ENCODE peak calls at places on chromosome 22, in seven cellular contexts. One of them, this sample, is unnamed.

GRCh38 chr22:39960791-39961746 is 872 bp downstream of the TMA7B start:
- DNase-seq in CD8-positive, alpha-beta memory T cell: peak
- DNase-seq in substantia nigra: no peak
- DNase-seq in GM12864: peak
- DNase-seq in DMS153: no peak
- DNase-seq in NCI-H510A: no peak
- DNase-seq in HCT116: no peak
- DNase-seq in this sample: peak

GRCh38 chr22:32080904-32081303 is 37.8 kb downstream of the SLC5A1 start:
- DNase-seq in CD8-positive, alpha-beta memory T cell: peak
- DNase-seq in substantia nigra: no peak
- DNase-seq in GM12864: peak
- DNase-seq in DMS153: peak
- DNase-seq in NCI-H510A: no peak
- DNase-seq in HCT116: peak
- DNase-seq in this sample: peak

GRCh38 chr22:20807315-20807752 is 33.4 kb downstream of the SERPIND1 start:
- DNase-seq in CD8-positive, alpha-beta memory T cell: no peak
- DNase-seq in substantia nigra: no peak
- DNase-seq in GM12864: no peak
- DNase-seq in DMS153: no peak
- DNase-seq in NCI-H510A: no peak
- DNase-seq in HCT116: peak
- DNase-seq in this sample: no peak

GRCh38 chr22:43955883-43956286 is 643 bp downstream of the SAMM50 start:
- DNase-seq in CD8-positive, alpha-beta memory T cell: no peak
- DNase-seq in substantia nigra: no peak
- DNase-seq in GM12864: no peak
- DNase-seq in DMS153: no peak
- DNase-seq in NCI-H510A: no peak
- DNase-seq in HCT116: no peak
- DNase-seq in this sample: no peak

GRCh38 chr22:46012182-46012880 is 35.4 kb upstream of the WNT7B start:
- DNase-seq in CD8-positive, alpha-beta memory T cell: no peak
- DNase-seq in substantia nigra: no peak
- DNase-seq in GM12864: no peak
- DNase-seq in DMS153: no peak
- DNase-seq in NCI-H510A: no peak
- DNase-seq in HCT116: no peak
- DNase-seq in this sample: no peak

GRCh38 chr22:24431309-24432034 is 4.1 kb downstream of the ADORA2A start:
- DNase-seq in CD8-positive, alpha-beta memory T cell: no peak
- DNase-seq in substantia nigra: no peak
- DNase-seq in GM12864: no peak
- DNase-seq in DMS153: no peak
- DNase-seq in NCI-H510A: no peak
- DNase-seq in HCT116: no peak
- DNase-seq in this sample: no peak

GRCh38 chr22:48714231-48714630 is 1113.4 kb downstream of the BRD1 start:
- DNase-seq in CD8-positive, alpha-beta memory T cell: no peak
- DNase-seq in substantia nigra: no peak
- DNase-seq in GM12864: no peak
- DNase-seq in DMS153: no peak
- DNase-seq in NCI-H510A: no peak
- DNase-seq in HCT116: no peak
- DNase-seq in this sample: no peak

GRCh38 chr22:31449521-31449920 is 40.1 kb downstream of the EIF4ENIF1 start:
- DNase-seq in CD8-positive, alpha-beta memory T cell: no peak
- DNase-seq in substantia nigra: no peak
- DNase-seq in GM12864: no peak
- DNase-seq in DMS153: no peak
- DNase-seq in NCI-H510A: no peak
- DNase-seq in HCT116: no peak
- DNase-seq in this sample: no peak

GRCh38 chr22:33014621-33015020 is 43.6 kb downstream of the SYN3 start:
- DNase-seq in CD8-positive, alpha-beta memory T cell: no peak
- DNase-seq in substantia nigra: no peak
- DNase-seq in GM12864: no peak
- DNase-seq in DMS153: no peak
- DNase-seq in NCI-H510A: no peak
- DNase-seq in HCT116: no peak
- DNase-seq in this sample: no peak

GRCh38 chr22:37205046-37205445 is 7.2 kb downstream of the SSTR3 start:
- DNase-seq in CD8-positive, alpha-beta memory T cell: no peak
- DNase-seq in substantia nigra: no peak
- DNase-seq in GM12864: no peak
- DNase-seq in DMS153: no peak
- DNase-seq in NCI-H510A: no peak
- DNase-seq in HCT116: no peak
- DNase-seq in this sample: no peak